ENCODE peak calls at places on chromosomes 4 and X, in eight cellular contexts. X is psoas muscle, G is heart left ventricle, W is fibroblast of lung, L is breast epithelium, I is Panc1, N is left lung, P is pancreas. B is an unnamed sample.
A peak's percentile ranks its signal among the peaks of the same experiment; 100 is the strongest.

GRCh38 chrX:103063918-103064434 is at the start of gene BEX1:
- DNase-seq in X (no peak), G (peak; percentile 29), W (peak; percentile 32), L (no peak), I (no peak), N (peak; percentile 74), P (peak; percentile 75), B (no peak)

GRCh38 chrX:70166601-70167590 is 10.4 kb upstream of the DGAT2L6 start:
- DNase-seq in X (no peak), G (no peak), W (peak; percentile 73), L (no peak), I (no peak), N (no peak), P (no peak), B (no peak)

GRCh38 chr4:78551420-78552351 is at the start of gene ANXA3:
- DNase-seq in X (peak; percentile 26), G (peak; percentile 60), W (no peak), L (peak; percentile 68), I (no peak), N (peak; percentile 94), P (peak; percentile 42), B (no peak)

GRCh38 chrX:15973299-15973698 is 118.7 kb upstream of the AP1S2 start:
- DNase-seq in X (no peak), G (peak; percentile 25), W (peak; percentile 39), L (no peak), I (peak; percentile 28), N (no peak), P (peak; percentile 16), B (no peak)

GRCh38 chr4:125681240-125681639 is 366.5 kb downstream of the FAT4 start:
- DNase-seq in X (no peak), G (no peak), W (peak; percentile 46), L (no peak), I (no peak), N (no peak), P (peak; percentile 11), B (no peak)

GRCh38 chr4:36026348-36026747 is 218.0 kb downstream of the ARAP2 start:
- DNase-seq in X (no peak), G (no peak), W (no peak), L (no peak), I (no peak), N (no peak), P (no peak), B (no peak)

GRCh38 chr4:131316086-131316485 is 1833.0 kb upstream of the PCDH10 start:
- DNase-seq in X (no peak), G (no peak), W (no peak), L (no peak), I (no peak), N (no peak), P (no peak), B (no peak)

GRCh38 chr4:109389367-109390118 is 44.1 kb upstream of the SEC24B start:
- DNase-seq in X (no peak), G (peak; percentile 45), W (no peak), L (no peak), I (no peak), N (no peak), P (peak; percentile 35), B (no peak)

GRCh38 chrX:123884809-123885408 is 25.1 kb downstream of the XIAP start:
- DNase-seq in X (no peak), G (no peak), W (peak; percentile 67), L (no peak), I (peak; percentile 10), N (no peak), P (peak; percentile 22), B (no peak)

GRCh38 chrX:71198066-71198465 is 25.0 kb upstream of the GJB1 start:
- DNase-seq in X (no peak), G (no peak), W (no peak), L (no peak), I (no peak), N (no peak), P (no peak), B (no peak)

GRCh38 chr4:64539234-64539849 is 130.1 kb upstream of the TECRL start:
- DNase-seq in X (no peak), G (peak; percentile 34), W (peak; percentile 65), L (no peak), I (peak; percentile 22), N (no peak), P (peak; percentile 61), B (peak; percentile 49)

GRCh38 chrX:11611965-11612364 is 53.8 kb downstream of the ARHGAP6 start:
- DNase-seq in X (no peak), G (no peak), W (no peak), L (no peak), I (no peak), N (no peak), P (no peak), B (no peak)

GRCh38 chr4:23759066-23759465 is 130.8 kb downstream of the PPARGC1A start:
- DNase-seq in X (no peak), G (no peak), W (no peak), L (no peak), I (no peak), N (no peak), P (no peak), B (no peak)

GRCh38 chr4:186622788-186623464 is 67.6 kb upstream of the MTNR1A start:
- DNase-seq in X (peak; percentile 36), G (no peak), W (peak; percentile 40), L (no peak), I (no peak), N (no peak), P (no peak), B (no peak)

DNA sequence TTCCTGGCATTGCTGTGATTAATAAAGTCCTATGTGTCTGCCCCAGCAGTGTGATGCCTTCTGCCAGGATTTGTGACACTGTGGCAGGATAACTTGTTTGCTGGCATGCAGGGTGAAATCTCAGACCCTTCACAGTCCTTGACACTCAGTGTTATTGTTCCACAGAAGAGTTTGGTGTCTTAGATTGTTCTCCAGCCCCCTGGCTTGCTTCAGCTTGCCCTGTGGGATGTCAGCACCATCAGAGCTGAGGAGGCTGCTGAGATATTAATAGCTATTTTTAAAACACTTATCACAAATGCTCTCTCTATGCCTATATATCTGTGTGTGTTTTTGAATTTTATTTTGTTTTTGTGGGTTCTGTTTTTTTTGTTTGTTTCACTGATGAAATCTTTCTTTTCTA is 136.9 kb downstream of the TSPAN5 start:
- DNase-seq in X (no peak), G (no peak), W (no peak), L (no peak), I (no peak), N (no peak), P (no peak), B (no peak)
- H3K4me1 ChIP-seq in X (no peaks in the 10 kb centered on the region), G (no peaks in the 10 kb centered on the region), W (peaks cover 30% of the 10 kb centered on the region), L (no peaks in the 10 kb centered on the region), I (peaks cover 23% of the 10 kb centered on the region), N (no peaks in the 10 kb centered on the region), P (no peaks in the 10 kb centered on the region), B (no peaks in the 10 kb centered on the region)

DNA sequence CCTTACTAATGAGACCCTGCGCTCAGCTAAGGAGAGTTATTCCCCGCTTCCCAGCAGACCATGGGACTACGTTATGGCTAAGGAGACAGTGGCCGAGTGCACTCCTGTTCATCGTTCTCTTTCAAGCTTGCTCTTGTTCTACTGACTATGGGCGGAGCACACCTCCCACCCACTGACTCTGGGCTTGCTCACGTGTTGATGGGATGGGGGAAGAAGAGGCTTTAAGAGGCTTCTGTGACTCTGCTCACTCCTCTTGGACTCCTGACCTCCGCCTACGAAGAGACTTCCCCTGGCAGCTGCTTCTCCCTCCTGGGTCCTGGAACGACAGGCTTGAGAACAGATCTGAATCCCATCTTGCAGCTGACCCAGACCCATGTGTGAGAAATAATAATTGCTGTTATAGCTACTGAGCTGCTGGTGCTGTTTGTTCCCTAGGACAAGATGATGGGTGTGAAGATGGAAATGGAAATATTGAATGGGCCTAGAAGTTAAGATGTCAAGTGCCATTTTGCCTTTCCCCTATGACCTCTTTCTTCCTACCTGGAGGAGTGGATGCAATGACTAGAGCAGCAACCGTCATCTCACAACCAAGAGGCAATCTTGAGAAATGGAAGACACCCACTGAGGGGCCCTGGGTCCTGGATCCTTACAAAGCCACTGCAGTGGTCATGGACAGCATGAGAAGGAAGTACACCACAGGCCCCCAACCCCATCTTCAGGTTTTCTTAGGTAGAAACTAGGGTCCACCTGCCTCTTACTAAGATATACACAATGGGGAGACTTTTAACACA is 38.7 kb upstream of the IRAK1 start:
- DNase-seq in X (no peak), G (no peak), W (no peak), L (no peak), I (no peak), N (no peak), P (no peak), B (no peak)
- H3K4me1 ChIP-seq in X (peaks cover 28% of the 10 kb centered on the region), G (peaks cover 56% of the 10 kb centered on the region), W (no peaks in the 10 kb centered on the region), L (no peaks in the 10 kb centered on the region), I (peaks cover 8% of the 10 kb centered on the region), N (peaks cover 41% of the 10 kb centered on the region), P (peaks cover 5% of the 10 kb centered on the region), B (no peaks in the 10 kb centered on the region)

DNA sequence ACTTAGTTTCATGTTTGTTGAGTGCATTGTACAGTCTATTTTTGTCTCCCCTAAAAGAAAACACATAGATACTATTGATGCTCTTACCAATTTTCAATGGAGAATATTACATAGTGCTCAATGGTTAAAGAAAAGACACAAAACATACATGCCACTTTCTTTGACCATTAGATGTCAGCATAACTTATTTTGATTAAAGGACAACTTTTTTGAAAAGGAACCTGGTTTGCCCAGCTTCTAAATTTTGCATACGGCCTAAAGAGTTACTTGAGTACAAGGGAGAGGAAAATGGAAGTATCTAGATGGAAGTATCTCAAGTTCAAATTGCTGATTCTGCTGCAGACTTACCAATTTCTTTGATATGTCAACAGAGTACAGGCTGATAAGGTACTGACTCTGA is 68.5 kb downstream of the METTL14 start:
- DNase-seq in X (no peak), G (no peak), W (no peak), L (no peak), I (no peak), N (no peak), P (no peak), B (no peak)
- H3K4me1 ChIP-seq in X (peaks cover 14% of the 10 kb centered on the region), G (peaks cover 98% of the 10 kb centered on the region), W (peaks cover 10% of the 10 kb centered on the region), L (no peaks in the 10 kb centered on the region), I (no peaks in the 10 kb centered on the region), N (peaks cover under 1% of the 10 kb centered on the region), P (peaks cover 5% of the 10 kb centered on the region), B (no peaks in the 10 kb centered on the region)

GRCh38 chr4:6941796-6942195 is 32.2 kb downstream of the TBC1D14 start:
- DNase-seq in X (no peak), G (no peak), W (no peak), L (no peak), I (no peak), N (no peak), P (no peak), B (no peak)
- H3K4me1 ChIP-seq in X (peaks cover 21% of the 10 kb centered on the region), G (peaks cover 38% of the 10 kb centered on the region), W (peaks cover 12% of the 10 kb centered on the region), L (peaks cover 7% of the 10 kb centered on the region), I (peaks cover 45% of the 10 kb centered on the region), N (peaks cover 86% of the 10 kb centered on the region), P (no peaks in the 10 kb centered on the region), B (peaks cover 58% of the 10 kb centered on the region)